ENCODE peak calls at places on chromosome 5, in eight cellular contexts. T is IMR-90, H is MM.1S, I is PC-9, O is heart left ventricle, M is breast epithelium, U is H9, B is right lobe of liver. P is an unnamed sample.

GRCh38 chr5:1659100-1660036 is 135.6 kb upstream of the LPCAT1 start:
- DNase-seq in H (no peak), M (no peak), U (peak; percentile 30), T (no peak), O (no peak), I (no peak), B (no peak), P (no peak)

GRCh38 chr5:150511641-150512367 is 3.9 kb downstream of the NDST1 start:
- DNase-seq in H (no peak), B (no peak), I (peak; percentile 43), O (no peak), T (peak; percentile 80), M (no peak), U (no peak), P (no peak)

GRCh38 chr5:171582849-171583248 is 163.4 kb downstream of the FGF18 start:
- DNase-seq in B (no peak), H (no peak), I (no peak), T (no peak), M (no peak), O (no peak), U (no peak), P (no peak)

GRCh38 chr5:92939428-92939827 is 641.6 kb downstream of the NR2F1-AS1 start:
- DNase-seq in O (no peak), I (no peak), H (no peak), T (no peak), U (no peak), B (no peak), M (no peak), P (no peak)

GRCh38 chr5:143657814-143658395 is 154.1 kb upstream of the HMHB1 start:
- DNase-seq in U (no peak), T (no peak), H (no peak), O (no peak), M (no peak), I (peak; percentile 89), B (no peak), P (no peak)

GRCh38 chr5:172110921-172111873 is 76.8 kb downstream of the STK10 start:
- DNase-seq in H (peak; percentile 88), T (peak; percentile 56), O (peak; percentile 48), B (peak; percentile 72), U (peak; percentile 45), M (no peak), I (no peak), P (peak; percentile 73)

GRCh38 chr5:1127991-1128785 is 16.3 kb upstream of the SLC12A7 start:
- DNase-seq in I (no peak), O (peak; percentile 75), M (peak; percentile 77), T (no peak), U (no peak), B (peak; percentile 88), H (no peak), P (no peak)

GRCh38 chr5:601771-602465 is 10.2 kb upstream of the CEP72 start:
- DNase-seq in I (no peak), U (no peak), O (peak; percentile 11), H (no peak), T (no peak), M (no peak), B (peak; percentile 48), P (no peak)

GRCh38 chr5:87827561-87827960 is 414.8 kb upstream of the CCNH start:
- DNase-seq in I (no peak), H (no peak), O (no peak), B (no peak), M (no peak), T (no peak), U (no peak), P (no peak)

GRCh38 chr5:59759600-59760357 is 133.7 kb downstream of the PDE4D start:
- DNase-seq in H (no peak), B (no peak), M (no peak), O (no peak), U (no peak), T (no peak), I (peak; percentile 76), P (no peak)

GRCh38 chr5:126462239-126463014 is 39.2 kb downstream of the GRAMD2B start:
- DNase-seq in B (no peak), T (peak; percentile 40), O (no peak), I (no peak), H (no peak), U (no peak), M (no peak), P (no peak)

GRCh38 chr5:166845044-166845443 is 1446.4 kb upstream of the WWC1 start:
- DNase-seq in H (peak; percentile 12), B (no peak), U (no peak), I (no peak), T (no peak), M (no peak), O (no peak), P (no peak)

GRCh38 chr5:159406571-159406970 is 76.3 kb upstream of the IL12B start:
- DNase-seq in U (no peak), I (no peak), B (no peak), M (no peak), H (no peak), T (no peak), O (no peak), P (no peak)

GRCh38 chr5:45414620-45415551 is 281.3 kb downstream of the HCN1 start:
- DNase-seq in H (no peak), I (no peak), O (no peak), B (no peak), U (no peak), M (no peak), T (no peak), P (no peak)

GRCh38 chr5:14256756-14257393 is 113.7 kb downstream of the TRIO start:
- DNase-seq in M (no peak), I (no peak), H (no peak), B (no peak), U (no peak), T (no peak), O (no peak), P (no peak)

DNA sequence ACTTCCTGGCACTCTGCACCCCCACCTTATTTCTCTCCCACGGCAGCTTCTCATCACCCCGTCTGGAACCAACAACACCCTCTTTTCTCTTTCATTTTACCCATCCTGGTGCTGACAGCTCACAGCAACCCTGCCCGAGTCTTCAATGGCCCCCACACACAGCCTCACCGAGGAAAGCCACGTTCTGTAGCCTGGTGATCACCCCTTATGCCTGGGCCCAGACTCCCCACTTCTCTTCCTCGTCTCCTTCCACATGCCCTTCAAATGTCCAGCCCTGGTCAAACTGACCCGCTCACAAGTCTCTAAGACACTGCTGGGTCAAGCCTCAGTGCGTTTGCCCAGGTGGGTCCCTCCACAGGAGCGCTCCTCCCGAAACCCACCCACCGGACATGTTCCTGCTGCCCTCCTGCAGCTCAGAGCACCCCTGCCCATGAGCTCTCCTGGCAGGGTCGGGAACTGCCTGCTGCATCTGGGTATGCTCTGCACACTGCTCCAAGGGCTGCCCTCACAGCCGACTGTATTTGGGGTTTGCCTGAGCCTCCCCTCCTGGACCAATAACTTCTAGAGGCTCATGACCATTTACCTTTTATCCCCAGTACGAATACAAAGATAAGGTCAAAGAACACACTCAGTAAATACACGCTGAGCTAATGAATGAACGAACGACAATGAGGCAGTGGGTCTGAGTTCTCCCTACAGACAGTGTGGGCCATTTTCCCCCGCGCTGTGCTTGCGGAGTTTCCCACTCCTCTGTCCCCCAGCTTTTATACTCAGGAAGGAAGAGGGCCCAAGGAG is 154.7 kb upstream of the PHYKPL start:
- DNase-seq in H (no peak), B (no peak), M (no peak), T (no peak), O (no peak), I (no peak), U (peak; percentile 17), P (no peak)
- H3K9me3 ChIP-seq in H (no peaks in the 10 kb centered on the region), B (no peaks in the 10 kb centered on the region), M (no peaks in the 10 kb centered on the region), T (peaks cover 13% of the 10 kb centered on the region), O (no peaks in the 10 kb centered on the region), I (no peaks in the 10 kb centered on the region), U (no peaks in the 10 kb centered on the region), P (no peaks in the 10 kb centered on the region)

DNA sequence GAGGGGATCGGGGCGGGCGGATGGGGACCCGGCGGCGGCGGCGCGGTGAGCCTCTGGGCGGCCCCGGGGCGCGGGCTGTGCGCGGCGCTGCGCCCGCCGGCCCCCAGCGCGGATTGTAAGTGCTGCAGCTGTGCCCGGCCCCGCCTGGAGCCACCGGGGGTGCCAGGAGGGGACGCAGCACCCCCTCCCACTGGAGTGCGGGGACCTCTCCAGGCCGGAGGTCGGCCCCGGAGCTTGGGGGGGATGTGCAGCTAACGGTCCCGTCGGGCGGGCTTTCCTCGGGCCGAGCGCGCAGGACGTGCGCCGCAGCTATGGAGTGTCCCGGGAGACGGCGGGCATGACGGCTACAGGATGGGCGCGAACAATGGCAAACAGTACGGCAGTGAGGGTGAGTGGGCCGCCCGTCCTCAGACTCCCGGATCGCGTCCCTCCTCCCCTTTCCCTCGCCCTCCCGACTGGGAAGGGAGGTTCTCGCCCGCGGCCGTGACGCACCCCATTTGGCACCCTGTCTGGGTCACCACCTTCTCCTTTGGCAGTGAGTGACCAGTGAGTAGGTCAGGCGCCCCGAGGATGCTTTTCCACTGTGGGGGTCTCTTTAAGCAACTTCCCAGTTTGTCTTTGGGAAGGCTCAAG is 462 bp downstream of the FBXL7 start:
- DNase-seq in T (peak; percentile 25), O (peak; percentile 75), I (no peak), M (no peak), U (peak; percentile 46), B (no peak), H (no peak), P (no peak)
- TF ChIP-seq CTCF in T (no peak), O (no peak), I (no peak), M (no peak), U (no peak), B (no peak), H (no peak), P (no peak)

DNA sequence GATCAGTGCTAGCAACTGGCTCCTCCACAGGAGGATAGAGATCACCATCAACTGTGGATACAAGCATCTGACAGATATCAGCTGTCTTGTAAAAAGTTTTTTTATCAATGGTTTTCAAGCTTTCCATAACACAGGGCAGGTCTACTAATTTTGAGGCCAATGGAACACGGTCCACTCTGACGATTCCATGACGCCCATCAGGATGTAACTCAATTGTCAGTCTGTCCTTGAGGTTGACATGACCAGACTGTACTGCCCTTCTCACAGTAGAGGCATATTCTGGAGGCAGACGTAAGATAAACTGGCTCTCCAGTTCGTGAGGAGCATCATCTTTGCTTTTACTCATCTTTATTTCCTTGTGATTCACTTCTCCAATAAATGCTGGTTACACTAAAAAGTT is 885 bp downstream of the TAF7 start:
- DNase-seq in T (no peak), I (no peak), O (no peak), M (no peak), H (no peak), U (no peak), B (no peak), P (no peak)
- H3K27me3 ChIP-seq in T (no peaks in the 10 kb centered on the region), I (peaks cover 6% of the 10 kb centered on the region), O (no peaks in the 10 kb centered on the region), M (no peaks in the 10 kb centered on the region), H (peaks cover 5% of the 10 kb centered on the region), U (no peaks in the 10 kb centered on the region), B (no peaks in the 10 kb centered on the region), P (no peaks in the 10 kb centered on the region)

GRCh38 chr5:3695818-3696217 is 100.2 kb downstream of the IRX1 start:
- DNase-seq in U (no peak), B (no peak), O (no peak), H (no peak), T (no peak), I (no peak), M (no peak), P (no peak)

GRCh38 chr5:3698412-3698811 is 102.8 kb downstream of the IRX1 start:
- DNase-seq in O (no peak), T (no peak), I (no peak), U (no peak), H (no peak), B (no peak), M (no peak), P (no peak)

GRCh38 chr5:3701694-3702093 is 106.1 kb downstream of the IRX1 start:
- DNase-seq in U (no peak), H (peak; percentile 46), M (no peak), T (no peak), I (no peak), O (no peak), B (no peak), P (no peak)
- H3K9me3 ChIP-seq in U (no peaks in the 10 kb centered on the region), H (no peaks in the 10 kb centered on the region), M (no peaks in the 10 kb centered on the region), T (peaks cover 15% of the 10 kb centered on the region), I (no peaks in the 10 kb centered on the region), O (no peaks in the 10 kb centered on the region), B (no peaks in the 10 kb centered on the region), P (no peaks in the 10 kb centered on the region)

P was measured in CD4-positive, alpha-beta T cell.